ENCODE peak calls at places on chromosomes 13 and 19, in five cellular contexts. P is Peyer's patch, Q is psoas muscle, N is fibroblast of lung, M is astrocyte. L is an unnamed sample.
A peak's percentile ranks its signal among the peaks of the same experiment; 100 is the strongest.

GRCh38 chr19:13902993-13903555 is 2.8 kb downstream of the BRME1 start:
- DNase-seq in P (no peak), Q (no peak), N (no peak), M (no peak), L (no peak)

GRCh38 chr19:49058592-49058991 is 1.0 kb upstream of the CGB7 start:
- DNase-seq in P (no peak), Q (peak; percentile 84), N (no peak), M (peak; percentile 30), L (no peak)

GRCh38 chr19:44808463-44809371 is at the start of gene BCAM:
- DNase-seq in P (peak; percentile 23), Q (peak; percentile 86), N (peak; percentile 70), M (peak; percentile 27), L (peak; percentile 87)

GRCh38 chr13:31540316-31540715 is 199.0 kb upstream of the RXFP2 start:
- DNase-seq in P (no peak), Q (no peak), N (no peak), M (no peak), L (no peak)

GRCh38 chr19:32652893-32653625 is 21.9 kb downstream of the ANKRD27 start:
- DNase-seq in P (peak; percentile 30), Q (peak; percentile 72), N (peak; percentile 76), M (peak; percentile 68), L (peak; percentile 80)

GRCh38 chr13:37476874-37477273 is 121.7 kb downstream of the POSTN start:
- DNase-seq in P (no peak), Q (no peak), N (peak; percentile 33), M (peak; percentile 73), L (peak; percentile 15)

GRCh38 chr13:53141336-53141735 is 112.7 kb downstream of the OLFM4 start:
- DNase-seq in P (no peak), Q (no peak), N (no peak), M (no peak), L (no peak)

GRCh38 chr13:78499802-78500201 is 103.5 kb downstream of the POU4F1 start:
- DNase-seq in P (no peak), Q (no peak), N (no peak), M (no peak), L (no peak)

GRCh38 chr19:3625996-3626472 is 556 bp downstream of the CACTIN start:
- DNase-seq in P (no peak), Q (no peak), N (no peak), M (peak; percentile 10), L (no peak)

GRCh38 chr19:46824887-46825730 is 25.5 kb downstream of the AP2S1 start:
- DNase-seq in P (peak; percentile 35), Q (no peak), N (peak; percentile 26), M (no peak), L (no peak)

GRCh38 chr13:83881917-83882625 is at the start of gene SLITRK1:
- DNase-seq in P (no peak), Q (no peak), N (peak; percentile 53), M (peak; percentile 60), L (peak; percentile 35)

GRCh38 chr13:30026093-30026492 is 175.7 kb upstream of the UBL3 start:
- DNase-seq in P (no peak), Q (no peak), N (peak; percentile 68), M (peak; percentile 86), L (no peak)

GRCh38 chr19:41366089-41366488 is 2.1 kb upstream of the B9D2 start:
- DNase-seq in P (no peak), Q (no peak), N (no peak), M (no peak), L (no peak)

GRCh38 chr13:76697277-76697676 is 188.9 kb downstream of the KCTD12 start:
- DNase-seq in P (no peak), Q (no peak), N (peak; percentile 19), M (no peak), L (no peak)

GRCh38 chr13:78022164-78022877 is 103.7 kb upstream of the EDNRB start:
- DNase-seq in P (peak; percentile 61), Q (no peak), N (peak; percentile 40), M (peak; percentile 60), L (peak; percentile 40)

GRCh38 chr19:53772943-53773342 is 51.2 kb downstream of the NLRP12 start:
- DNase-seq in P (peak; percentile 39), Q (no peak), N (peak; percentile 56), M (peak; percentile 40), L (no peak)

DNA sequence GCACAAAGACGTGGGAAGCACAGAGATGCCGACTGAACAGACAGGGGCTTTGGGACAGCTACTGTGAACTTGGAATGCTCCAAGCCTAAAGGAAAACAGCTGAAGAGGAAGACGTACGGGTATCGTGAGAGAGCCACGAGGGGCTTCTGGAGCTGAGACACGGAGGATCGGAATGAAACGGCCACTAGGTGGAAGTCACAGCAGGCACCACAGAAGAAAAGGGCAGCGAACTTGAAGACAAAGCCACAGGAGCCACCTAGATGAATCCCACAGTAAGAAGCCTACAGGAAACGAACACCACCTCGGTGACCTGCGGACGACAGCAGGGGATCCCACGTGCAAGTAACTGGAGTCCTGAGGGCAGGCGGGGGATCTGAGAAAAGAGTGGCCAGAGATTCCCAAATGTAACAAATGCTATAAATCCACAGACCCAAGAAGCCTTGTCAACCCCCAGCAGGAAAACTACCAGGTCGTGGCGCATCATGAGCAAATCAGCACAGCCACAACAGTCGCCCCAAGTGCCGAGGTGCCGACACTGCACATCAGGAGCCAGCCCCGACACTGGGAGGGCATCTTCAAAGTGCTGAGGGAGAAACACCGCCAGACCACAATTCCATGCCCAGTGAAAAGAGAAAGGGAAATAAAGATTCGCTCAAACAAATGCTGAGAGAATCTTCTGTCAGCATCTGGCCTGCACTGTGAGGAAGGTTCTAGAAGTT is 39.3 kb upstream of the ISYNA1 start:
- DNase-seq in P (no peak), Q (no peak), N (no peak), M (no peak), L (no peak)
- H3K4me1 ChIP-seq in P (peaks cover 85% of the 10 kb centered on the region), Q (peaks cover 90% of the 10 kb centered on the region), N (peaks cover 17% of the 10 kb centered on the region), M (peaks cover 30% of the 10 kb centered on the region), L (peaks cover 57% of the 10 kb centered on the region)

DNA sequence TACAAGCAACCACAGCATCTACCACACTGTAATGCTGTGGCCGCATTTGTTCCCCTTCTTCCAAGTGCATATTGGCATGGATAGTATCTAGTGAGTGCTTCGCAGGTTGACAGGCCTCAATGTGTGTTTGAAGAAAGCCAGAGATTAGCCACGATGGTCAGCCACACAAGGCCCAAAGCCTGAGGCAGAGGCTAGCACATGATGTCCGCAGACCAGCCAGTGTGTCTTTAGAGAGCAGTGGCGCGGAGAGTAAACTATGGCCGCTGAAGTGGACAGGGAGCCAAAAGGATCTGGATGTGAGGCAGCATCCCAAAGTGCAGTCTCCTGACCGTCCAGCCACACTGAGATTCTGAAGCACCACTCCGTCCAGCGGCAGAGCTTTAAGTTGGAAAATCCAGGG is 36.0 kb downstream of the BRD4 start:
- DNase-seq in P (no peak), Q (no peak), N (no peak), M (no peak), L (peak; percentile 34)
- H3K4me1 ChIP-seq in P (peaks cover 88% of the 10 kb centered on the region), Q (peaks cover 97% of the 10 kb centered on the region), N (peaks cover 59% of the 10 kb centered on the region), M (peaks cover 54% of the 10 kb centered on the region), L (peaks cover 87% of the 10 kb centered on the region)

GRCh38 chr19:18418725-18419194 is 438 bp upstream of the SSBP4 start:
- DNase-seq in P (no peak), Q (peak; percentile 75), N (no peak), M (no peak), L (peak; percentile 47)

GRCh38 chr19:18415177-18415867 is 3.9 kb upstream of the SSBP4 start:
- DNase-seq in P (no peak), Q (peak; percentile 86), N (peak; percentile 65), M (peak; percentile 25), L (peak; percentile 77)

GRCh38 chr19:18418034-18418724 is 1.0 kb upstream of the SSBP4 start:
- DNase-seq in P (no peak), Q (peak; percentile 75), N (no peak), M (no peak), L (no peak)

GRCh38 chr19:18417250-18418033 is 1.8 kb upstream of the SSBP4 start:
- DNase-seq in P (no peak), Q (peak; percentile 86), N (peak; percentile 83), M (peak; percentile 60), L (peak; percentile 91)

GRCh38 chr19:18416778-18417249 is 2.4 kb upstream of the SSBP4 start:
- DNase-seq in P (no peak), Q (peak; percentile 93), N (peak; percentile 85), M (peak; percentile 70), L (peak; percentile 96)
- H3K4me1 ChIP-seq in P (peaks cover 69% of the 10 kb centered on the region), Q (peaks cover 25% of the 10 kb centered on the region), N (peaks cover 41% of the 10 kb centered on the region), M (peaks cover 54% of the 10 kb centered on the region), L (peaks cover 48% of the 10 kb centered on the region)

GRCh38 chr13:91347996-91348905 is 764 bp downstream of the MIR17HG start:
- DNase-seq in P (peak; percentile 68), Q (peak; percentile 64), N (no peak), M (peak; percentile 26), L (peak; percentile 50)
- H3K4me1 ChIP-seq in P (peaks cover 17% of the 10 kb centered on the region), Q (peaks cover 20% of the 10 kb centered on the region), N (peaks cover 7% of the 10 kb centered on the region), M (peaks cover 23% of the 10 kb centered on the region), L (peaks cover 19% of the 10 kb centered on the region)

DNA sequence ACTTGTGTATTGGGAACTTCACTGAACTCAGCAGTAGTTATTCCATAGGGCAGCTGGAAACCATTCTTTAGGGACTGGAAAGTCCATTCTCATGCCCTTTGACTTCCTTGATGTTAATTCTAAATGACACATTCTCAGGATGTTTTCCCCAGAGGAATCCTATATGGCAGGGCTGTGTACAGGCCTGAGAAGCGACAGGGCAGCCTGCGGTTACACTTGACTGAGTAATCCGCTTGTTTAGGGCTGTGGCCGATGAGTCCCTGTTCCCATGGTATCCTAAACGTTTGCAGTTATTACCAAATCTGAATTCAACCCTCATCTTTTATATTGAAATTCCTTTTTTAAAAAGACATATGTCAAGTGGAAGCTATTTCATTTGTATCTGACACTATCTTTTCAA is 83.5 kb downstream of the COL4A2 start:
- DNase-seq in P (no peak), Q (no peak), N (peak; percentile 95), M (peak; percentile 95), L (no peak)
- H3K4me1 ChIP-seq in P (peaks cover 19% of the 10 kb centered on the region), Q (peaks cover 19% of the 10 kb centered on the region), N (peaks cover 50% of the 10 kb centered on the region), M (peaks cover 74% of the 10 kb centered on the region), L (peaks cover 69% of the 10 kb centered on the region)

GRCh38 chr19:35232912-35233311 is 4.4 kb upstream of the FAM187B start:
- DNase-seq in P (no peak), Q (no peak), N (no peak), M (no peak), L (no peak)
- H3K4me1 ChIP-seq in P (no peaks in the 10 kb centered on the region), Q (no peaks in the 10 kb centered on the region), N (no peaks in the 10 kb centered on the region), M (no peaks in the 10 kb centered on the region), L (no peaks in the 10 kb centered on the region)

GRCh38 chr19:37973666-37974065 is 66.7 kb downstream of the SIPA1L3 start:
- DNase-seq in P (no peak), Q (no peak), N (no peak), M (no peak), L (no peak)

GRCh38 chr19:37972803-37973202 is 65.8 kb downstream of the SIPA1L3 start:
- DNase-seq in P (no peak), Q (no peak), N (no peak), M (no peak), L (no peak)

GRCh38 chr19:37977391-37977790 is 70.4 kb downstream of the SIPA1L3 start:
- DNase-seq in P (no peak), Q (no peak), N (no peak), M (no peak), L (no peak)

GRCh38 chr19:37975596-37976515 is 68.8 kb downstream of the SIPA1L3 start:
- DNase-seq in P (no peak), Q (no peak), N (no peak), M (no peak), L (no peak)

GRCh38 chr19:37975071-37975470 is 68.1 kb downstream of the SIPA1L3 start:
- DNase-seq in P (peak; percentile 57), Q (no peak), N (no peak), M (no peak), L (no peak)
- H3K4me1 ChIP-seq in P (peaks cover 9% of the 10 kb centered on the region), Q (peaks cover 4% of the 10 kb centered on the region), N (peaks cover 2% of the 10 kb centered on the region), M (peaks cover 16% of the 10 kb centered on the region), L (peaks cover 4% of the 10 kb centered on the region)

L was measured in heart right ventricle.